ENCODE peak calls at places on chromosomes 12 and 14, in five cellular contexts. One of them, this sample, is unnamed.

GRCh38 chr14:95069018-95069417 is 88.3 kb downstream of the DICER1 start:
- DNase-seq in HFF-Myc: no peak
- DNase-seq in Panc1: no peak
- DNase-seq in upper lobe of right lung: no peak
- DNase-seq in choroid plexus epithelial cell: no peak
- DNase-seq in this sample: no peak

GRCh38 chr14:40188006-40188405 is 755.8 kb upstream of the FBXO33 start:
- DNase-seq in upper lobe of right lung: no peak
- DNase-seq in HFF-Myc: no peak
- DNase-seq in choroid plexus epithelial cell: peak
- DNase-seq in Panc1: no peak
- DNase-seq in this sample: no peak

GRCh38 chr14:90087433-90087832 is 25.6 kb downstream of the KCNK13 start:
- DNase-seq in HFF-Myc: no peak
- DNase-seq in Panc1: no peak
- DNase-seq in upper lobe of right lung: no peak
- DNase-seq in choroid plexus epithelial cell: peak
- DNase-seq in this sample: peak

GRCh38 chr14:33435911-33436310 is 497.2 kb downstream of the NPAS3 start:
- DNase-seq in Panc1: no peak
- DNase-seq in HFF-Myc: peak
- DNase-seq in upper lobe of right lung: no peak
- DNase-seq in choroid plexus epithelial cell: peak
- DNase-seq in this sample: no peak

GRCh38 chr12:123078531-123079123 is 72.3 kb downstream of the PITPNM2 start:
- DNase-seq in choroid plexus epithelial cell: no peak
- DNase-seq in HFF-Myc: no peak
- DNase-seq in Panc1: no peak
- DNase-seq in upper lobe of right lung: no peak
- DNase-seq in this sample: no peak

GRCh38 chr12:80805106-80805505 is 88.4 kb downstream of the MYF5 start:
- DNase-seq in choroid plexus epithelial cell: no peak
- DNase-seq in Panc1: no peak
- DNase-seq in HFF-Myc: no peak
- DNase-seq in upper lobe of right lung: no peak
- DNase-seq in this sample: no peak

GRCh38 chr12:111758120-111758561 is 8.6 kb upstream of the ALDH2 start:
- DNase-seq in upper lobe of right lung: peak
- DNase-seq in Panc1: no peak
- DNase-seq in choroid plexus epithelial cell: no peak
- DNase-seq in HFF-Myc: no peak
- DNase-seq in this sample: no peak

GRCh38 chr12:94640134-94640928 is 10.0 kb downstream of the TMCC3 start:
- DNase-seq in HFF-Myc: no peak
- DNase-seq in choroid plexus epithelial cell: peak
- DNase-seq in upper lobe of right lung: no peak
- DNase-seq in Panc1: no peak
- DNase-seq in this sample: peak

GRCh38 chr12:4252595-4252994 is 21.0 kb upstream of the CCND2 start:
- DNase-seq in Panc1: no peak
- DNase-seq in upper lobe of right lung: no peak
- DNase-seq in choroid plexus epithelial cell: no peak
- DNase-seq in HFF-Myc: no peak
- DNase-seq in this sample: no peak

GRCh38 chr12:127143020-127143419 is 1124.0 kb upstream of the TMEM132C start:
- DNase-seq in upper lobe of right lung: no peak
- DNase-seq in Panc1: no peak
- DNase-seq in HFF-Myc: no peak
- DNase-seq in choroid plexus epithelial cell: no peak
- DNase-seq in this sample: no peak

GRCh38 chr14:22822619-22823551 is 6.8 kb upstream of the MRPL52 start:
- DNase-seq in choroid plexus epithelial cell: peak
- DNase-seq in HFF-Myc: no peak
- DNase-seq in Panc1: no peak
- DNase-seq in upper lobe of right lung: peak
- DNase-seq in this sample: no peak

GRCh38 chr12:2677142-2677880 is 117.5 kb upstream of the FKBP4 start:
- DNase-seq in upper lobe of right lung: no peak
- DNase-seq in HFF-Myc: no peak
- DNase-seq in choroid plexus epithelial cell: no peak
- DNase-seq in Panc1: no peak
- DNase-seq in this sample: no peak

GRCh38 chr12:49331360-49332222 is 5.4 kb downstream of the C1QL4 start:
- DNase-seq in HFF-Myc: peak
- DNase-seq in Panc1: no peak
- DNase-seq in upper lobe of right lung: peak
- DNase-seq in choroid plexus epithelial cell: peak
- DNase-seq in this sample: no peak

GRCh38 chr14:99576304-99576703 is 27.7 kb downstream of the CCDC85C start:
- DNase-seq in choroid plexus epithelial cell: no peak
- DNase-seq in HFF-Myc: no peak
- DNase-seq in upper lobe of right lung: no peak
- DNase-seq in Panc1: no peak
- DNase-seq in this sample: no peak

GRCh38 chr12:113929312-113929989 is 36.7 kb downstream of the RBM19 start:
- DNase-seq in HFF-Myc: no peak
- DNase-seq in choroid plexus epithelial cell: no peak
- DNase-seq in Panc1: no peak
- DNase-seq in upper lobe of right lung: no peak
- DNase-seq in this sample: no peak

GRCh38 chr14:76518366-76518765 is 142.4 kb downstream of the ESRRB start:
- DNase-seq in Panc1: no peak
- DNase-seq in choroid plexus epithelial cell: no peak
- DNase-seq in upper lobe of right lung: no peak
- DNase-seq in HFF-Myc: no peak
- DNase-seq in this sample: no peak

GRCh38 chr12:72543777-72544467 is 271.8 kb downstream of the TRHDE start:
- DNase-seq in HFF-Myc: no peak
- DNase-seq in Panc1: no peak
- DNase-seq in choroid plexus epithelial cell: no peak
- DNase-seq in upper lobe of right lung: no peak
- DNase-seq in this sample: no peak

GRCh38 chr14:45664668-45665356 is 411.8 kb upstream of the MIS18BP1 start:
- DNase-seq in Panc1: no peak
- DNase-seq in choroid plexus epithelial cell: no peak
- DNase-seq in HFF-Myc: no peak
- DNase-seq in upper lobe of right lung: no peak
- DNase-seq in this sample: no peak

GRCh38 chr12:51818567-51819300 is 29.8 kb downstream of the FIGNL2 start:
- DNase-seq in Panc1: no peak
- DNase-seq in choroid plexus epithelial cell: peak
- DNase-seq in upper lobe of right lung: peak
- DNase-seq in HFF-Myc: peak
- DNase-seq in this sample: no peak

GRCh38 chr14:61512508-61512907 is 182.8 kb upstream of the HIF1A start:
- DNase-seq in upper lobe of right lung: no peak
- DNase-seq in Panc1: no peak
- DNase-seq in HFF-Myc: no peak
- DNase-seq in choroid plexus epithelial cell: peak
- DNase-seq in this sample: no peak

GRCh38 chr12:45725631-45726593 is 3.6 kb upstream of the ARID2 start:
- DNase-seq in choroid plexus epithelial cell: peak
- DNase-seq in upper lobe of right lung: no peak
- DNase-seq in HFF-Myc: no peak
- DNase-seq in Panc1: peak
- DNase-seq in this sample: no peak

GRCh38 chr14:74035556-74035955 is 16.4 kb downstream of the BBOF1 start:
- DNase-seq in Panc1: no peak
- DNase-seq in upper lobe of right lung: no peak
- DNase-seq in choroid plexus epithelial cell: peak
- DNase-seq in HFF-Myc: no peak
- DNase-seq in this sample: no peak

GRCh38 chr14:26811756-26812305 is 214.0 kb upstream of the NOVA1 start:
- DNase-seq in upper lobe of right lung: no peak
- DNase-seq in Panc1: no peak
- DNase-seq in HFF-Myc: no peak
- DNase-seq in choroid plexus epithelial cell: peak
- DNase-seq in this sample: no peak

GRCh38 chr14:94313991-94314655 is 9.0 kb downstream of the SERPINA6 start:
- DNase-seq in choroid plexus epithelial cell: peak
- DNase-seq in Panc1: no peak
- DNase-seq in HFF-Myc: no peak
- DNase-seq in upper lobe of right lung: no peak
- DNase-seq in this sample: no peak

GRCh38 chr12:22856120-22856699 is 231.2 kb downstream of the ETNK1 start:
- DNase-seq in Panc1: peak
- DNase-seq in upper lobe of right lung: no peak
- DNase-seq in choroid plexus epithelial cell: peak
- DNase-seq in HFF-Myc: no peak
- DNase-seq in this sample: no peak

DNA sequence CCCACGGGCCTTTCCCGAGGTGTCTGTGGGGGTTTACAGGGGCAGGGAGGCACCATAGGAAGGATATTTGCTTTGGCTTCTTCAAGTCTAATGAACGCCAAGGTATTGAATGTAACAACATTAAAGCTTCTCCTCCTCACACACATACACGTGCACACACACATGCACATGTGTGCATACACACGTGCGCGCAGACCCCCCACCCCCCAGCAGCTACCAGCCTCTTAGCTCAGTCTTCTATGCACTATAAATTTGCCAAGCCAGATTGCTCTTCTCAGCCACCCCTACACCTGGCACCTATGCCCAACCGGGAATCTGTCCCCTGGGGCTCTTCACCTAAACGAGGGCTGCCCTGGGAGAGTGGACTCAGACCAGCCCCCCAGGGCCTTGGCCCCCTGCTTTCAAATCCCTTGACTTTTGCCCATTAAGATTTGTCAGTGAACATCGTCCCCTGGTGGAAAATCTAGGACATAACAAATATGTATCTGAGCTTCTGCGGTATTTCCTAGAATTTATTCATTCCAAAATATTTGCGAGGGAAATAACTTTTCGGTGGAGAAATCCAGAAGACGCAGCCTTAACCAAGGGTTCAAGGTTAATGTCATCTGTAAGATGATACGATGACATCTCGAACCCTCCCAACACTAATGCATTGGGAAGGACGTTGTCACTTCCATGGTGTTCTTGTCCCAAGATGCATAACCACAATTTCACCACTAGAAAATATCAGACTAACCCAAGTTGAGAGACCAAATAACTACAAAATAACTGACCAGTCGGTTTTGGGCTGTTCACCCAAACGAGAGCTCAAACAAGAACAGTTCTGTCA is 330.4 kb downstream of the MED13L start:
- DNase-seq in choroid plexus epithelial cell: peak
- DNase-seq in Panc1: no peak
- DNase-seq in upper lobe of right lung: no peak
- DNase-seq in HFF-Myc: no peak
- DNase-seq in this sample: no peak
- TF ChIP-seq CTCF in choroid plexus epithelial cell: peak
- TF ChIP-seq CTCF in Panc1: peak
- TF ChIP-seq CTCF in upper lobe of right lung: peak
- TF ChIP-seq CTCF in HFF-Myc: peak
- TF ChIP-seq CTCF in this sample: peak

DNA sequence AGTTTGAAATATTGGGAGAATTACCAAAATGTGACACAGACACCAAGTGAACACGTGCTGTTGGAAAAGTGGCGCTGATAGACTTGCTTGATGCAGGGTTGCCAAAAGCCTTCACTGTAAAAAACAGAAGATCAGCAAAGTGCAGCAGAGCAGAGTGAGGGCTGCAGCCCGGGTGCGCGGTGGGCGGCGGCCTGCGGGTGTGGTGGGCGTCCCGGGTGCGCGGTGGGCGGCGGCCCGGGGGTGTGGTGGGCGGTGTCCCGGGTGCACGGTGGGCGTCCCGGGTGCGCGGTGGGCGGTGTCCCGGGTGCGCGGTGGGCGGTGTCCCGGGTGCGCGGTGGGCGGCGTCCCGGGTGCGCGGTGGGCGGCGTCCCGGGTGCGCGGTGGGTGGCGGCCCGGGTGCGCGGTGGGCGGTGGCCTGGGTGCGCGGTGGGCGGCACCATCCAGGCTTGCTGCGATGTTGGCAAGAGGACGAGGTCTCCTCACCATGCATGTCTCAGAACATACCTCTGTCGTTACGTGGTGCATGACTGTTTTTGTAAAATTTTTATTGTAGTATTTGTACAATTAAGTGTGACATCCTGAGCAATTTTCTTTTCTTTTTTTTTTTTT is 34.1 kb upstream of the TEX22 start:
- DNase-seq in Panc1: no peak
- DNase-seq in choroid plexus epithelial cell: peak
- DNase-seq in upper lobe of right lung: no peak
- DNase-seq in HFF-Myc: no peak
- DNase-seq in this sample: no peak
- H3K4me3 ChIP-seq in Panc1: no peak
- H3K4me3 ChIP-seq in choroid plexus epithelial cell: peak
- H3K4me3 ChIP-seq in upper lobe of right lung: no peak
- H3K4me3 ChIP-seq in HFF-Myc: peak
- H3K4me3 ChIP-seq in this sample: no peak

DNA sequence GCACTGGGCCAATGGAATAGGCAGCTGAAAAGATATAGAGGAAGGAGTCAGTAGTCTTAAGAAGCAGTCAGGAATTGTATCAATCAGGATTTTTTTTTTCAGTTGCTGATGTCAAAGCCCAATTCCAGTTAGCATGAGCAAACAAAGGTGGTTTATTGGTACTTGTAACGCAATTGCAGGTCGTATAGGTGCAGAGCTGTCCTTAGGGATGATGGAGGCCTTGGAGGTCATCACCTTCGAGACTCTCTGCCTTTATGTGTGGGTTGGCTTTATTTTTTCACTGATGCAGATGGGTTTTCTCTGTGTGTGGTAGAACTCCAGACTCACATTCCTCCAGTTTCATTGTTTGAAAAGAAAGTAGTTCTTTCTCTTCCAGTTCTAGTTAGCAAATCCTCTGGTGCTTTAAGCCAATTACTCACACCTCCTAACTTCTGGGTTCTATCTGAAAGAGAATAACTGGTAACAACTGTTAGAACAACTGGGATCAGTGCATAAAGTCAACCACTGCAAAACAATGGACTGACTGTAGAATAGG is 139.2 kb upstream of the LRIG3 start:
- DNase-seq in HFF-Myc: no peak
- DNase-seq in Panc1: no peak
- DNase-seq in upper lobe of right lung: no peak
- DNase-seq in choroid plexus epithelial cell: no peak
- DNase-seq in this sample: no peak
- TF ChIP-seq CTCF in HFF-Myc: no peak
- TF ChIP-seq CTCF in Panc1: no peak
- TF ChIP-seq CTCF in upper lobe of right lung: no peak
- TF ChIP-seq CTCF in choroid plexus epithelial cell: no peak
- TF ChIP-seq CTCF in this sample: no peak

DNA sequence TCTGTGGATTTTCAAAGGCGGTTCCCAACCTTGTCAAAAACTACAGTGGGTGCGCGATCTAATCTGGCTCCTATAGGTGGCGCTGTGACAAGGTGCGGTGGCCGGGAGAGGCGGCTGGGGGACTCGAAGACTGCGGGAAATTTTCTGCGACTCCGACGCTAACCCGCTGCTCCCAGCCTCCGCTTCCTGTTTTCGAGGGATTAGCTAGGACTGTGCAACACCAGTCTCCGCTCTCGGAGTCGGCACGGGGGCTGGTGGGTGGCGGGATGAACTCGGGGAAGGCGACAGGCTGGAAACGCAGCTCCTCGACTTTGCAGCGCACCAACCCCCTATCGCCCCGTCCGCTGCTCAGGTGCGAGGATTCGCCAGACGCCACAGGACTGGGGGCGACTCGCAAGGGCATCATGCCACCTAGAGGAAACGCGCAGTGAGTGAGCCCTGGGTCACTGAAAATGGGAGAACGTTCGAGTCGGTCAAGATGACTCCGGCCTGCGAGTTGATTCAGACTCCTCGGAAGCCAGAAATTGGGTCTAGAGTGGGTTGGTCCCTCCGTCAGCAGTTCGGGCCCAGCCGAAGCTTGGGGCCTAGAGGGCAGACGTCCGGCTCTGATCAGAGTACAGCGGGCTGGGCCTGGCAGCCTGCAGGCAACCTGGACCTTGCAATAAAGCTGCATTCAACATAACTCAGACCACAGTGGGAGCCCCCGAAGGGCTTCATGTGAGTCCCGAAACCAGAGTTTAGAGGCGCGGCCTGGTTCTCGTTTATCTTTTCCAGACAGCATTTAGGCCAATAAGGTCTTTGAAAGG is 5.5 kb upstream of the PAX9 start:
- DNase-seq in HFF-Myc: no peak
- DNase-seq in upper lobe of right lung: peak
- DNase-seq in choroid plexus epithelial cell: peak
- DNase-seq in Panc1: no peak
- DNase-seq in this sample: no peak
- H3K4me3 ChIP-seq in HFF-Myc: no peak
- H3K4me3 ChIP-seq in upper lobe of right lung: no peak
- H3K4me3 ChIP-seq in choroid plexus epithelial cell: no peak
- H3K4me3 ChIP-seq in Panc1: no peak
- H3K4me3 ChIP-seq in this sample: no peak

This sample was measured in GM12864.